ENCODE peak calls at places on chromosomes 16 and 17, in nine cellular contexts. B is prostate gland; V is transverse colon; R is right atrium auricular region; E is A549; A is CD4-positive, alpha-beta memory T cell; Y is heart right ventricle; P is CD8-positive, alpha-beta T cell; M is A673. N is an unnamed sample. For H3K9me3 and H3K4me1, the result is how much of the 10 kb centered on the place peaks cover.

GRCh38 chr16:1770328-1771071 is 843 bp downstream of the NME3 start:
- DNase-seq in B (peak), V (peak), R (peak), E (no peak), A (peak), Y (peak), P (peak), M (peak), N (peak)

GRCh38 chr16:19135896-19136438 is 22.2 kb downstream of the ITPRIPL2 start:
- DNase-seq in B (peak), V (peak), R (no peak), E (peak), A (no peak), Y (peak), P (no peak), M (no peak), N (no peak)

GRCh38 chr16:22192261-22193133 is 13.6 kb upstream of the EEF2K start:
- DNase-seq in B (peak), V (peak), R (peak), E (no peak), A (peak), Y (peak), P (peak), M (peak), N (peak)

GRCh38 chr17:3335876-3336275 is 37.7 kb upstream of the OR3A1 start:
- DNase-seq in B (no peak), V (no peak), R (no peak), E (no peak), A (no peak), Y (no peak), P (no peak), M (peak), N (no peak)

GRCh38 chr16:19284207-19284606 is 1.3 kb upstream of the CLEC19A start:
- DNase-seq in B (peak), V (no peak), R (no peak), E (peak), A (no peak), Y (no peak), P (no peak), M (peak), N (peak)

GRCh38 chr17:29149431-29150064 is 30.6 kb downstream of the MYO18A start:
- DNase-seq in B (peak), V (peak), R (no peak), E (no peak), A (no peak), Y (no peak), P (no peak), M (peak), N (peak)

GRCh38 chr17:40151414-40151955 is 11.1 kb downstream of the CASC3 start:
- DNase-seq in B (no peak), V (no peak), R (no peak), E (no peak), A (no peak), Y (no peak), P (no peak), M (no peak), N (no peak)

GRCh38 chr17:74280093-74280513 is 6.1 kb downstream of the DNAI2 start:
- DNase-seq in B (no peak), V (peak), R (no peak), E (no peak), A (peak), Y (no peak), P (peak), M (no peak), N (no peak)

GRCh38 chr16:72278301-72278700 is 106.3 kb upstream of the PMFBP1 start:
- DNase-seq in B (no peak), V (no peak), R (no peak), E (no peak), A (no peak), Y (no peak), P (no peak), M (no peak), N (no peak)

GRCh38 chr17:66548659-66549311 is 246.4 kb downstream of the PRKCA start:
- DNase-seq in B (no peak), V (no peak), R (no peak), E (no peak), A (no peak), Y (no peak), P (no peak), M (no peak), N (no peak)

GRCh38 chr16:57305159-57305811 is 20.8 kb upstream of the PLLP start:
- DNase-seq in B (no peak), V (no peak), R (no peak), E (no peak), A (no peak), Y (peak), P (no peak), M (no peak), N (peak)

GRCh38 chr16:57303910-57304168 is 19.4 kb upstream of the PLLP start:
- DNase-seq in B (no peak), V (no peak), R (no peak), E (no peak), A (no peak), Y (no peak), P (no peak), M (no peak), N (no peak)

GRCh38 chr16:57303021-57303909 is 18.8 kb upstream of the PLLP start:
- DNase-seq in B (no peak), V (no peak), R (no peak), E (no peak), A (no peak), Y (no peak), P (no peak), M (no peak), N (no peak)

GRCh38 chr16:57306676-57307341 is 22.3 kb upstream of the PLLP start:
- DNase-seq in B (no peak), V (no peak), R (peak), E (no peak), A (no peak), Y (no peak), P (no peak), M (no peak), N (no peak)

DNA sequence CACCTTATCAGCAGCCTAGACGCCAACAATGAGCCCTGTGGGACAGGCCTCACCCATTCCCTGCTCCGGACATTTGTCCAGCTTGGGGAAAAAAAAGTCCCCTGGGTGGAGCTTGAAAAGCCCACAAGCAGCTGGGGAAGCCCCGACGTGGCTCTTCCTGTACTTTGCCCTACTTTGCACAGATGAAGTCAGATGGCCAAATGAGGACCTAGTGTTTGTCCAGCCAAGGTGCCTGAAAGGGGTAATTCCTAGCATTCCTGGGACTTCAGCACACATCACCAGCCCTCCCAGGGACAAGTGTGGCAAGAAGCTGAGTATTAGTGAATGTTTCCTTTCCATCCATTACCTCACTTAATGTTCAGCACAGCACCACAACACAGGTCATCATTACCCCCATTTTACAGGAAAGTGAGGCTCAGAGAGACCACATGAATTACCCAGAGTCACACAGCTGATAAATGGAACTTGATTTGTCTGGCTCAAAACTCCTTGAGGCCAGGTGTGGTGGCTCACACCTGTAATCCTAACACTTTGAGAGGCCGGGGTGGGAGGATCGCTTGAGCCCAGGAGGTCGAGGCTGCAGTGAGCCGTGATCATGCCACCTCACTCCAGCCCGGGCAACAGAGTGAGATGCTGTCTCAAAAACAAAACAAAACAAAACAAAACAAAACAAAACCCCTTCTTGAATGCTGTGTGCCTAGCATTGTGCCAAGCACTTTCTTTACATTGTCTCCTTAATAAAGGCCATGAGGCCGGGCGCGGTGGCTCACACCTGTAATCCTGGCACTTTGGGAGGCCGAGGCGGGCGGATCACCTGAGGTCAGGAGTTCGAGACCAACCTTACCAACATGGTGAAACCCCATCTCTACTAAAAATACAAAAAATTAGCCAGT is 19.9 kb upstream of the PLLP start:
- DNase-seq in B (no peak), V (peak), R (peak), E (peak), A (no peak), Y (peak), P (no peak), M (no peak), N (peak)
- H3K27ac ChIP-seq in B (peak), V (peak), R (peak), E (peak), A (no peak), Y (peak), P (no peak), M (no peak), N (peak)

DNA sequence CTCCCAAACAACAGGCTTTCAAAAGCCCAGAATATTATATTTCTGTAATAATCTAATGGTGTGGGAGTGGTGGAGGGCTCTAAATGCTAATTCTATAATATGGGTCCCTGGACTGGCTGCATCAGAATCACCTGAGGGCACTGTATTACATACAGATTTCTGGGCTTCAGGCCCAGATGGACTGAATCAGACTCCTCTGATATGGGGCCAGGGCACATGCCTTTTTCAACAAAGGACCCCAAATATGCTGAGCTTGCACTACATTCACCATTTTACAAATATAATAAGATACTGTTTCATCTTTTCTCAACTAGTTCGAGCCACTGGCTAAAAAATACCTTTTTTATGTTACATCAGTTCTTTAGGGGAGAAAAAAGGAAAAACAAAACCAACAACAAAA is 309.7 kb downstream of the MAP2K6 start:
- DNase-seq in B (no peak), V (no peak), R (no peak), E (no peak), A (no peak), Y (no peak), P (no peak), M (no peak), N (no peak)
- H3K9me3 ChIP-seq in B (under half), V (under half), R (under half), E (under half), A (under half), Y (under half), P (under half), M (under half), N (under half)

DNA sequence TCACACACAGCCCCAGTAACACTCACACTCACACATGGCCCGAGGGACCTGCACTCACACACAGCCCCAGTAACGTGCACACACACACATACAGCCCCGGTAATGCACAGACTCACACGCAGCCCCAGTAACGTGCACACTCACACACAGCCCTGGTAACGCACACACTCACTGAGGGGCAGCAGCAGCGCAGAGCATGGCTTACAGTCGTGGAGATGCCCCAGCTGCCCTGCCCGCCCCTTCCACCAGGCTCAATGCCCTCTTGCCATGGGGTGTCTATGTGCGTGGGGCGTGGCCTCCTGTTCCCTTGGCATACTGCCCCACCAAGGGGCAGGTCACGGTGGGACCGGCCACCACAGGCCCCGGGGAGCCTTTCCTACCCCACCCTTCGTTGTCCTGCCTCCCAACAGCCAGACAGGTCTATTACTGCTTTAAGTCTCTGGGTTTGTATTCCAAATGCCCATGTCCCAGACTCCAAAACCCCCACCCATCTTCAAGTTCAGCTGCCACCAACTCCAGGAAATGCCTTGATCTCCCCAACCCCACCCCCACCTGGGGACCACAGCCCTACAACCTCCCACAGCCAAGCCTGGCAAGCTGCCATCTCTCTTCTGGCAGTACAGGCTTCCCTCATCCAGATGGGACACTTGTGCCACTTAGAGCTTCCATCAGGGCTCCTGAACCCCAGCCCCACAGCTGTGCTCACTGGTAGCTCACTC is 2.6 kb downstream of the CCDC102A start:
- DNase-seq in B (no peak), V (no peak), R (no peak), E (no peak), A (no peak), Y (peak), P (peak), M (no peak), N (peak)
- H3K4me1 ChIP-seq in B (under half), V (under half), R (half or more), E (half or more), A (half or more), Y (under half), P (half or more), M (under half), N (under half)

GRCh38 chr16:70720431-70721201 is 34.8 kb upstream of the MTSS2 start:
- DNase-seq in B (no peak), V (no peak), R (no peak), E (no peak), A (no peak), Y (no peak), P (no peak), M (no peak), N (no peak)
- H3K27ac ChIP-seq in B (no peak), V (no peak), R (no peak), E (no peak), A (no peak), Y (no peak), P (no peak), M (no peak), N (no peak)

GRCh38 chr16:54677551-54677950 is 253.1 kb upstream of the IRX5 start:
- DNase-seq in B (no peak), V (no peak), R (no peak), E (no peak), A (no peak), Y (no peak), P (no peak), M (no peak), N (no peak)

GRCh38 chr16:54679531-54679930 is 251.1 kb upstream of the IRX5 start:
- DNase-seq in B (no peak), V (no peak), R (no peak), E (no peak), A (no peak), Y (no peak), P (no peak), M (no peak), N (no peak)
- H3K9me3 ChIP-seq in B (under half), V (under half), R (under half), E (under half), A (under half), Y (under half), P (under half), M (under half), N (under half)

DNA sequence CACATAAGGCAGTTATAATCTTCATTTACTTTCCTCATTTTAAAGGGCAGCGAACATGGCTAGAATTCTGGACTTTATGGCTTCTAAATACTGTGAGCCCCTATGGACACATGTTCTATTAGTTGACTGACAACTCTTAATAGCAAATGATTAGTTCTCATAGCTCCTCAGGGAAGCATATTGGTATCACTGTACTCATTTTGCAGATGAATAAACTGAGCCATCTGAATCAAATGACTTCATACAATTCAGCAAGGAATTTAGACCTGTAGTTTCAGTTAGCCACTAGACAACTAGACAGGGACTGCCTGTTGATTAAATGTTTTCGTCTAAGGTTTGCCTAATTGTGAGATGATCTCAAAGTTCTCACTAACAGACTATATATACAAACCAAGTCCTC is 9.7 kb downstream of the TOB1 start:
- DNase-seq in B (no peak), V (no peak), R (no peak), E (no peak), A (no peak), Y (no peak), P (no peak), M (no peak), N (no peak)
- H3K4me1 ChIP-seq in B (under half), V (under half), R (under half), E (under half), A (under half), Y (under half), P (under half), M (under half), N (under half)

GRCh38 chr16:29805232-29806095 is 865 bp upstream of the MAZ start:
- DNase-seq in B (peak), V (peak), R (peak), E (peak), A (peak), Y (peak), P (peak), M (peak), N (peak)

GRCh38 chr16:29806096-29806579 is at the start of gene MAZ:
- DNase-seq in B (no peak), V (no peak), R (no peak), E (no peak), A (peak), Y (no peak), P (peak), M (peak), N (no peak)

GRCh38 chr16:29804455-29805231 is 1.7 kb upstream of the MAZ start:
- DNase-seq in B (peak), V (peak), R (no peak), E (no peak), A (no peak), Y (peak), P (no peak), M (peak), N (no peak)

GRCh38 chr16:29804020-29804419 is 2.3 kb upstream of the MAZ start:
- DNase-seq in B (no peak), V (no peak), R (no peak), E (no peak), A (no peak), Y (no peak), P (no peak), M (no peak), N (no peak)

GRCh38 chr16:29802416-29802935 is 3.9 kb upstream of the MAZ start:
- DNase-seq in B (no peak), V (no peak), R (no peak), E (no peak), A (no peak), Y (no peak), P (no peak), M (no peak), N (no peak)
- H3K27ac ChIP-seq in B (no peak), V (no peak), R (no peak), E (no peak), A (no peak), Y (no peak), P (no peak), M (no peak), N (no peak)

GRCh38 chr16:31767267-31767666 is 106.3 kb upstream of the ZNF267 start:
- DNase-seq in B (no peak), V (no peak), R (no peak), E (no peak), A (no peak), Y (no peak), P (no peak), M (no peak), N (no peak)
- H3K9me3 ChIP-seq in B (under half), V (half or more), R (half or more), E (half or more), A (under half), Y (half or more), P (half or more), M (under half), N (under half)